ENCODE peak calls at places on chromosomes 12 and 14, in nine cellular contexts. A is type B pancreatic cell, K is brain microvascular endothelial cell, P is B cell, V is body of pancreas, W is cardiac fibroblast, J is ovary, D is fibroblast of pulmonary artery, S is foreskin keratinocyte. E is an unnamed sample.

GRCh38 chr14:104876251-104876699 is 11.2 kb downstream of the CEP170B start:
- DNase-seq in A (no peak), K (peak), P (no peak), V (no peak), W (peak), J (no peak), D (peak), S (no peak), E (no peak)

GRCh38 chr14:55928316-55928715 is 189.9 kb upstream of the PELI2 start:
- DNase-seq in A (no peak), K (no peak), P (no peak), V (no peak), W (no peak), J (no peak), D (no peak), S (no peak), E (no peak)

GRCh38 chr12:9134981-9135628 is 19.4 kb upstream of the A2M start:
- DNase-seq in A (no peak), K (no peak), P (no peak), V (peak), W (no peak), J (no peak), D (no peak), S (no peak), E (peak)

GRCh38 chr12:175250-175649 is 38.7 kb downstream of the SLC6A12 start:
- DNase-seq in A (no peak), K (no peak), P (no peak), V (peak), W (no peak), J (no peak), D (no peak), S (no peak), E (peak)

GRCh38 chr14:102540310-102541028 is 30.9 kb upstream of the ANKRD9 start:
- DNase-seq in A (no peak), K (no peak), P (no peak), V (no peak), W (peak), J (peak), D (peak), S (peak), E (no peak)

GRCh38 chr12:102946042-102946441 is 11.4 kb upstream of the ASCL1 start:
- DNase-seq in A (no peak), K (no peak), P (no peak), V (no peak), W (no peak), J (no peak), D (no peak), S (no peak), E (no peak)

GRCh38 chr12:50442178-50442908 is 41.7 kb downstream of the LARP4 start:
- DNase-seq in A (no peak), K (no peak), P (no peak), V (no peak), W (no peak), J (no peak), D (no peak), S (peak), E (no peak)

GRCh38 chr14:106228541-106229158 is 702.3 kb downstream of the TMEM121 start:
- DNase-seq in A (no peak), K (no peak), P (no peak), V (no peak), W (no peak), J (no peak), D (no peak), S (no peak), E (no peak)

GRCh38 chr12:121124402-121125109 is 8.1 kb upstream of the P2RX7 start:
- DNase-seq in A (no peak), K (peak), P (no peak), V (peak), W (peak), J (no peak), D (peak), S (peak), E (peak)

GRCh38 chr12:107458990-107459389 is 226.6 kb upstream of the PWP1 start:
- DNase-seq in A (no peak), K (no peak), P (no peak), V (no peak), W (no peak), J (no peak), D (no peak), S (no peak), E (no peak)

GRCh38 chr12:13816394-13816793 is 165.0 kb downstream of the GRIN2B start:
- DNase-seq in A (no peak), K (no peak), P (no peak), V (no peak), W (no peak), J (no peak), D (no peak), S (peak), E (no peak)

GRCh38 chr14:97851438-97851995 is 1054.3 kb downstream of the VRK1 start:
- DNase-seq in A (no peak), K (no peak), P (no peak), V (no peak), W (no peak), J (no peak), D (no peak), S (no peak), E (no peak)

GRCh38 chr12:95918194-95918993 is 24.0 kb downstream of the CCDC38 start:
- DNase-seq in A (no peak), K (peak), P (peak), V (peak), W (peak), J (no peak), D (peak), S (peak), E (peak)

GRCh38 chr12:51951843-51952722 is 584 bp downstream of the ACVR1B start:
- DNase-seq in A (no peak), K (no peak), P (no peak), V (peak), W (peak), J (peak), D (no peak), S (no peak), E (peak)

GRCh38 chr12:93537769-93538168 is 34.7 kb upstream of the SOCS2 start:
- DNase-seq in A (no peak), K (no peak), P (no peak), V (no peak), W (no peak), J (no peak), D (no peak), S (no peak), E (no peak)

GRCh38 chr14:53295985-53296582 is 143.0 kb upstream of the DDHD1 start:
- DNase-seq in A (no peak), K (peak), P (no peak), V (no peak), W (peak), J (no peak), D (peak), S (peak), E (no peak)

GRCh38 chr14:90049390-90049789 is 12.4 kb upstream of the KCNK13 start:
- DNase-seq in A (no peak), K (no peak), P (no peak), V (no peak), W (no peak), J (no peak), D (no peak), S (no peak), E (no peak)

GRCh38 chr12:24788886-24789285 is 160.0 kb downstream of the BCAT1 start:
- DNase-seq in A (no peak), K (no peak), P (no peak), V (no peak), W (no peak), J (no peak), D (no peak), S (no peak), E (no peak)

GRCh38 chr12:75568387-75568786 is 57.0 kb upstream of the KRR1 start:
- DNase-seq in A (no peak), K (no peak), P (no peak), V (no peak), W (no peak), J (no peak), D (no peak), S (peak), E (no peak)

GRCh38 chr12:108907861-108908302 is 28.0 kb downstream of the DAO start:
- DNase-seq in A (no peak), K (peak), P (no peak), V (no peak), W (no peak), J (no peak), D (no peak), S (peak), E (no peak)

GRCh38 chr14:104598039-104598438 is 6.5 kb downstream of the TMEM179 start:
- DNase-seq in A (no peak), K (no peak), P (no peak), V (no peak), W (no peak), J (no peak), D (no peak), S (no peak), E (no peak)

GRCh38 chr12:100904270-100904669 is 109.7 kb downstream of the ANO4 start:
- DNase-seq in A (no peak), K (no peak), P (no peak), V (no peak), W (peak), J (no peak), D (no peak), S (peak), E (no peak)

GRCh38 chr14:24456980-24457379 is 14.4 kb upstream of the SDR39U1 start:
- DNase-seq in A (no peak), K (no peak), P (no peak), V (no peak), W (no peak), J (no peak), D (no peak), S (peak), E (no peak)
- TF ChIP-seq CTCF in A (no peak), K (no peak), P (no peak), V (no peak), W (no peak), J (no peak), D (no peak), S (no peak), E (no peak)

GRCh38 chr14:93999573-93999972 is 2.5 kb downstream of the CCDC197 start:
- DNase-seq in A (no peak), K (no peak), P (no peak), V (no peak), W (no peak), J (no peak), D (no peak), S (no peak), E (no peak)
- TF ChIP-seq CTCF in A (no peak), K (no peak), P (no peak), V (no peak), W (no peak), J (no peak), D (no peak), S (no peak), E (no peak)

GRCh38 chr12:26426652-26427051 is 231.3 kb downstream of the SSPN start:
- DNase-seq in A (no peak), K (no peak), P (no peak), V (no peak), W (no peak), J (no peak), D (no peak), S (no peak), E (no peak)

GRCh38 chr12:26428420-26428819 is 233.0 kb downstream of the SSPN start:
- DNase-seq in A (no peak), K (no peak), P (no peak), V (no peak), W (peak), J (no peak), D (no peak), S (no peak), E (no peak)

GRCh38 chr12:26425587-26426260 is 230.4 kb downstream of the SSPN start:
- DNase-seq in A (no peak), K (peak), P (no peak), V (no peak), W (peak), J (no peak), D (peak), S (no peak), E (no peak)

DNA sequence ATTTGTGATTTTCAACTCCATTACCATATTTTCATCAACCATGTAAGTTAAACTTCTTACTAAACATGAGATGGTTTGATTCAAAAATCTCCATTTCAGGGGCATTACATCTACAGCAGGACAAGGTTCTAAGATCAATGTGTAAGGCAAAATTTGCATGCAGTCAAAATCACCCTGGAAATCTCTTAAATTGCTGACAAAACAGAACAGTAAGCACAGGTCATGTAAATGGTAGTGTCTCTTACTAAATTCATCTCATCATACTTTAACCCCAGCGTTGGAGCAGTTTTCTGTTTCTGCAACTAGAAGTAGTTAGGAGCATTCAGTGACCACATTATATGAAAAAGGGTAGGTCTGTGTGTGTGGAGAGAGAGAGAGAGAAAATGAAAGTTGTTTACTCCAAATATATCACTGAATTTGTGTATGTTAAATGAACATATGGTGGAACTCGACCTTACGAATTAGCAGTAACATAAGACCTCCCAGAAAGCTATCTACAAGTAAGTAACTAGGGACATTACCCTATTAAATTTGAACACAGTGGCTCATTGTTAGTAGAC is 227.5 kb downstream of the SSPN start:
- DNase-seq in A (no peak), K (no peak), P (no peak), V (no peak), W (no peak), J (no peak), D (no peak), S (no peak), E (no peak)
- TF ChIP-seq CTCF in A (no peak), K (no peak), P (no peak), V (no peak), W (no peak), J (no peak), D (no peak), S (no peak), E (no peak)

GRCh38 chr12:83827193-83827592 is 1085.4 kb downstream of the SLC6A15 start:
- DNase-seq in A (no peak), K (no peak), P (no peak), V (no peak), W (no peak), J (no peak), D (no peak), S (no peak), E (no peak)

GRCh38 chr12:83826112-83826511 is 1086.5 kb downstream of the SLC6A15 start:
- DNase-seq in A (no peak), K (peak), P (no peak), V (peak), W (peak), J (no peak), D (peak), S (peak), E (no peak)

GRCh38 chr12:83823386-83824045 is 1089.1 kb downstream of the SLC6A15 start:
- DNase-seq in A (no peak), K (peak), P (no peak), V (peak), W (peak), J (no peak), D (peak), S (peak), E (peak)

GRCh38 chr12:83821967-83822366 is 1090.6 kb downstream of the SLC6A15 start:
- DNase-seq in A (no peak), K (no peak), P (no peak), V (no peak), W (no peak), J (no peak), D (no peak), S (no peak), E (no peak)

DNA sequence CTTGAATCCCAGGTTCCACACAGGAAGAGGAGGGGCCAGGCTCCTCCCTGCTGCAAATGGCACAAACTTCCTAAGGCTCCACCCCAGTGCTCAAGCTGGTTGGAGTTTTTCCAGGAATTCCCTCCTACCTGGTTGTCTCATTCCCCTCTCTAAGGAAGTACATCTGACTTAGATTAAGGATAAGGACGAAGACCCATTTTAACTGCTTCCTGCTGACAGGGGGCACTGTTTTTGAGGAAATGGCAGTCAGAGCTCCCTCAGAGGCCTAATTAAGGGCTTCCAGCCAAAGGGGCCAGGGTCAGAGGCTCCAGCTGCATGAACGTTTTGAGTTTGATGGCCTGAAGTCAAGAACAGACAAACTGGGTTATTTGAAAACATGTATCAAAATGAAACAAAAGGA is 1084.7 kb downstream of the SLC6A15 start:
- DNase-seq in A (no peak), K (no peak), P (no peak), V (no peak), W (no peak), J (no peak), D (no peak), S (no peak), E (no peak)
- TF ChIP-seq CTCF in A (peak), K (peak), P (no peak), V (no peak), W (no peak), J (no peak), D (no peak), S (peak), E (no peak)

DNA sequence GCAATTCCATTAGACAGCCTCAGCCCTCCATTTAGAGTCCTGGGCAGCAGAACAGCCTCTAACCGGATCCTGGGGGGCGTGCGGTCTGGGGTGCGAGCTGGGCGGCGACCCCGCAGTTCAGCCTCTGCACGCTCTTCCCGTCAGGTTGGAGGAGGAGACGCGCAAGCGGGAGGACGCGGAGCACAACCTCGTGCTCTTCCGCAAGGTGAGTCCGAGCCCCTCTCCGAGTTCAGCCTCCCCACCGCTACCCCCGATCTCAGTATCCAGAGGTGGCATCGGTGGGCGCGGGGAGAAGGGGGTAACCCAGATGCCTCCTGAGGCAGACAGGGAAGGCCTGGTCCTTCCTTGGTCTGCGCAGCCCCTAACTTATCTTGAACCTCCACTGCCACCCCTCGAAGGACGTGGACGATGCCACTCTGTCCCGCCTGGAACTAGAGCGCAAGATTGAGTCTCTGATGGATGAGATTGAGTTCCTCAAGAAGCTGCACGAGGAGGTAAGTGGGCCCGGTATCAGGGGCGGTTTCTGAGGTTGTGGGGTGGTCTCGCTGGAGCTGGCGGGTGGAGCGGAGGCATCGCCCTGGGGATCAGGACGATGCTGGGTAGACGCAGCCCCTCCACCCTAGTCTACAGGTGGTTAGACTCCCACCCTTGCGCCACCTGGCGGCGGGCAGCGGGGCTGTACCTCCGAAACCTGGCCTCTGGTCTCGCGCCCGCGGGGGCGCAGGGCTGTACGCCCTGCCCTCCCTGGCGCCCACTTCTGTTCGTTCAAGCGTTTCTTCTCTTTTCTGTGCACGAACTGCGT is 1.3 kb downstream of the PRPH start:
- DNase-seq in A (no peak), K (no peak), P (peak), V (peak), W (no peak), J (peak), D (no peak), S (no peak), E (no peak)
- TF ChIP-seq CTCF in A (peak), K (peak), P (peak), V (peak), W (peak), J (no peak), D (peak), S (peak), E (peak)

GRCh38 chr12:48336564-48336963 is 14.2 kb downstream of the ZNF641 start:
- DNase-seq in A (no peak), K (no peak), P (no peak), V (no peak), W (peak), J (no peak), D (peak), S (no peak), E (no peak)
- TF ChIP-seq CTCF in A (peak), K (peak), P (no peak), V (no peak), W (no peak), J (no peak), D (peak), S (peak), E (peak)